ENCODE peak calls at places on chromosome 16, in seven cellular contexts. One of them, this sample, is unnamed.

GRCh38 chr16:5058476-5058875 is 7.3 kb downstream of the C16orf89 start:
- DNase-seq in glutamatergic neuron: peak
- DNase-seq in GM12891: no peak
- DNase-seq in NCI-H1694: no peak
- DNase-seq in activated CD8-positive, alpha-beta T cell treated with anti-CD3 and anti-CD28 coated beads, Interleukin-2, amount 10 ng/mL, durations not matched to agents 7 days and 5 days: no peak
- DNase-seq in immature natural killer cell: no peak
- DNase-seq in HTR-8/SVneo: no peak
- DNase-seq in this sample: no peak

GRCh38 chr16:79213214-79213613 is 387.3 kb downstream of the MAF start:
- DNase-seq in glutamatergic neuron: no peak
- DNase-seq in GM12891: no peak
- DNase-seq in NCI-H1694: no peak
- DNase-seq in activated CD8-positive, alpha-beta T cell treated with anti-CD3 and anti-CD28 coated beads, Interleukin-2, amount 10 ng/mL, durations not matched to agents 7 days and 5 days: no peak
- DNase-seq in immature natural killer cell: peak
- DNase-seq in HTR-8/SVneo: no peak
- DNase-seq in this sample: no peak

GRCh38 chr16:57479422-57480126 is 6.7 kb downstream of the DOK4 start:
- DNase-seq in glutamatergic neuron: peak
- DNase-seq in GM12891: no peak
- DNase-seq in NCI-H1694: peak
- DNase-seq in activated CD8-positive, alpha-beta T cell treated with anti-CD3 and anti-CD28 coated beads, Interleukin-2, amount 10 ng/mL, durations not matched to agents 7 days and 5 days: no peak
- DNase-seq in immature natural killer cell: no peak
- DNase-seq in HTR-8/SVneo: no peak
- DNase-seq in this sample: no peak

GRCh38 chr16:19804538-19805323 is 79.9 kb downstream of the GPRC5B start:
- DNase-seq in glutamatergic neuron: no peak
- DNase-seq in GM12891: no peak
- DNase-seq in NCI-H1694: no peak
- DNase-seq in activated CD8-positive, alpha-beta T cell treated with anti-CD3 and anti-CD28 coated beads, Interleukin-2, amount 10 ng/mL, durations not matched to agents 7 days and 5 days: peak
- DNase-seq in immature natural killer cell: no peak
- DNase-seq in HTR-8/SVneo: no peak
- DNase-seq in this sample: no peak

GRCh38 chr16:58815188-58815888 is 81.2 kb upstream of the GOT2 start:
- DNase-seq in glutamatergic neuron: no peak
- DNase-seq in GM12891: no peak
- DNase-seq in NCI-H1694: no peak
- DNase-seq in activated CD8-positive, alpha-beta T cell treated with anti-CD3 and anti-CD28 coated beads, Interleukin-2, amount 10 ng/mL, durations not matched to agents 7 days and 5 days: no peak
- DNase-seq in immature natural killer cell: no peak
- DNase-seq in HTR-8/SVneo: no peak
- DNase-seq in this sample: no peak

GRCh38 chr16:67669499-67670101 is 3.0 kb downstream of the C16orf86 start:
- DNase-seq in glutamatergic neuron: no peak
- DNase-seq in GM12891: no peak
- DNase-seq in NCI-H1694: no peak
- DNase-seq in activated CD8-positive, alpha-beta T cell treated with anti-CD3 and anti-CD28 coated beads, Interleukin-2, amount 10 ng/mL, durations not matched to agents 7 days and 5 days: no peak
- DNase-seq in immature natural killer cell: no peak
- DNase-seq in HTR-8/SVneo: no peak
- DNase-seq in this sample: no peak

GRCh38 chr16:65756163-65756562 is 610.3 kb upstream of the CDH5 start:
- DNase-seq in glutamatergic neuron: no peak
- DNase-seq in GM12891: no peak
- DNase-seq in NCI-H1694: no peak
- DNase-seq in activated CD8-positive, alpha-beta T cell treated with anti-CD3 and anti-CD28 coated beads, Interleukin-2, amount 10 ng/mL, durations not matched to agents 7 days and 5 days: no peak
- DNase-seq in immature natural killer cell: no peak
- DNase-seq in HTR-8/SVneo: no peak
- DNase-seq in this sample: no peak

GRCh38 chr16:88298882-88299745 is 83.6 kb upstream of the ZNF469 start:
- DNase-seq in glutamatergic neuron: no peak
- DNase-seq in GM12891: no peak
- DNase-seq in NCI-H1694: no peak
- DNase-seq in activated CD8-positive, alpha-beta T cell treated with anti-CD3 and anti-CD28 coated beads, Interleukin-2, amount 10 ng/mL, durations not matched to agents 7 days and 5 days: peak
- DNase-seq in immature natural killer cell: no peak
- DNase-seq in HTR-8/SVneo: no peak
- DNase-seq in this sample: no peak

GRCh38 chr16:85423631-85424030 is 189.5 kb upstream of the GSE1 start:
- DNase-seq in glutamatergic neuron: peak
- DNase-seq in GM12891: no peak
- DNase-seq in NCI-H1694: no peak
- DNase-seq in activated CD8-positive, alpha-beta T cell treated with anti-CD3 and anti-CD28 coated beads, Interleukin-2, amount 10 ng/mL, durations not matched to agents 7 days and 5 days: no peak
- DNase-seq in immature natural killer cell: no peak
- DNase-seq in HTR-8/SVneo: no peak
- DNase-seq in this sample: no peak

GRCh38 chr16:78455861-78456260 is 356.4 kb downstream of the WWOX start:
- DNase-seq in glutamatergic neuron: no peak
- DNase-seq in GM12891: no peak
- DNase-seq in NCI-H1694: no peak
- DNase-seq in activated CD8-positive, alpha-beta T cell treated with anti-CD3 and anti-CD28 coated beads, Interleukin-2, amount 10 ng/mL, durations not matched to agents 7 days and 5 days: no peak
- DNase-seq in immature natural killer cell: no peak
- DNase-seq in HTR-8/SVneo: no peak
- DNase-seq in this sample: no peak

GRCh38 chr16:89453662-89454321 is 36.6 kb downstream of the ANKRD11 start:
- DNase-seq in glutamatergic neuron: no peak
- DNase-seq in GM12891: no peak
- DNase-seq in NCI-H1694: no peak
- DNase-seq in activated CD8-positive, alpha-beta T cell treated with anti-CD3 and anti-CD28 coated beads, Interleukin-2, amount 10 ng/mL, durations not matched to agents 7 days and 5 days: no peak
- DNase-seq in immature natural killer cell: peak
- DNase-seq in HTR-8/SVneo: no peak
- DNase-seq in this sample: no peak

GRCh38 chr16:87608400-87608985 is 6.2 kb downstream of the JPH3 start:
- DNase-seq in glutamatergic neuron: no peak
- DNase-seq in GM12891: no peak
- DNase-seq in NCI-H1694: no peak
- DNase-seq in activated CD8-positive, alpha-beta T cell treated with anti-CD3 and anti-CD28 coated beads, Interleukin-2, amount 10 ng/mL, durations not matched to agents 7 days and 5 days: peak
- DNase-seq in immature natural killer cell: peak
- DNase-seq in HTR-8/SVneo: peak
- DNase-seq in this sample: no peak